ENCODE peak calls at places on chromosomes 13 and 19, in ten cellular contexts. B is WERI-Rb-1, R is choroid plexus epithelial cell, W is breast epithelium, F is HCT116, J is Caco-2, T is thoracic aorta, N is RWPE1, O is kidney epithelial cell, X is Peyer's patch. D is an unnamed sample.

GRCh38 chr13:49538404-49538803 is 42.7 kb downstream of the PHF11 start:
- DNase-seq in B (no peak), R (no peak), W (no peak), F (no peak), J (no peak), T (no peak), N (no peak), O (no peak), X (no peak), D (no peak)

GRCh38 chr13:75151081-75151643 is 330.8 kb downstream of the TBC1D4 start:
- DNase-seq in B (no peak), R (peak), W (no peak), F (no peak), J (no peak), T (no peak), N (no peak), O (peak), X (no peak), D (no peak)

GRCh38 chr13:80654638-80655249 is 313.8 kb upstream of the SPRY2 start:
- DNase-seq in B (no peak), R (no peak), W (no peak), F (no peak), J (no peak), T (no peak), N (no peak), O (no peak), X (no peak), D (no peak)

GRCh38 chr19:16088985-16089846 is 12.9 kb downstream of the TPM4 start:
- DNase-seq in B (no peak), R (no peak), W (no peak), F (no peak), J (no peak), T (no peak), N (no peak), O (no peak), X (no peak), D (no peak)

GRCh38 chr13:75633285-75633684 is 2.8 kb upstream of the LMO7 start:
- DNase-seq in B (no peak), R (peak), W (no peak), F (no peak), J (no peak), T (no peak), N (no peak), O (no peak), X (no peak), D (no peak)

GRCh38 chr13:26772531-26772930 is 11.9 kb upstream of the GPR12 start:
- DNase-seq in B (no peak), R (no peak), W (no peak), F (no peak), J (no peak), T (no peak), N (no peak), O (no peak), X (no peak), D (no peak)

GRCh38 chr13:24097667-24098066 is 62.9 kb upstream of the SPATA13 start:
- DNase-seq in B (no peak), R (no peak), W (no peak), F (no peak), J (no peak), T (no peak), N (no peak), O (no peak), X (no peak), D (no peak)

GRCh38 chr19:53055117-53055516 is 10.6 kb downstream of the ERVV-2 start:
- DNase-seq in B (no peak), R (peak), W (no peak), F (no peak), J (no peak), T (no peak), N (no peak), O (no peak), X (no peak), D (no peak)

GRCh38 chr13:39374741-39375189 is 228.2 kb downstream of the LHFPL6 start:
- DNase-seq in B (no peak), R (no peak), W (no peak), F (no peak), J (no peak), T (no peak), N (no peak), O (no peak), X (no peak), D (no peak)

DNA sequence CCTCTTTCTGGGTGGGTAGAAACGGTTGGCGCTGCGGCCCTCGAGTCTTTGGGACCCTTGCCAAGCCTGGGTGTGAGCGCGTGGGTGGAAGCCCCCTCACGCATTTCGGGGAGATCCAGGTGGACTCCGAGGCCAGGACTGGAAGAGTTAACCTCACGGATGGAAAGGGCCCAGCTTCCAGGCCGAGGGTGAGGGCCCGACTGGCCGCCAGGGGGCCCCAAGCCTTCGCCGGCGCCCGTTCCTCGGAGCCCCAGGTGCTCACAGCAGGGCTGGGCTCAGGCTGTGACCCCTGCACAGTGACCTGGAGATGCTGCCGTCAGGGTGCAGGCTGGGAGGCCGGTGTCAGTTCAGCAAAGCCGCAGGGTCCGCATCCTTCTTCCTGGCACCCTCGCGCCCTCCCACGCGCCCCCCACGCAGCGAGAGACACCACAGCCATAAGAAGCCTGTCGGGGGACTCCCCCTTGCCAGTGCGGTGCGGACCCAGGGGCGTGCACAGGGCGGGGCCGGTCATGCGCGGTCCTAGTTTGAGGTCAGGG is 34.2 kb upstream of the TMEM255B start:
- DNase-seq in B (peak), R (peak), W (peak), F (peak), J (peak), T (peak), N (peak), O (peak), X (peak), D (peak)
- TF ChIP-seq CTCF in B (peak), R (peak), W (peak), F (peak), J (peak), T (peak), N (peak), O (peak), X (peak), D (peak)

GRCh38 chr19:2945575-2946184 is 909 bp upstream of the ZNF77 start:
- DNase-seq in B (no peak), R (no peak), W (no peak), F (no peak), J (no peak), T (no peak), N (no peak), O (no peak), X (no peak), D (no peak)

GRCh38 chr19:2949939-2950285 is 5.1 kb upstream of the ZNF77 start:
- DNase-seq in B (peak), R (peak), W (no peak), F (no peak), J (peak), T (no peak), N (peak), O (no peak), X (no peak), D (no peak)

GRCh38 chr19:2942928-2943640 is 1.7 kb downstream of the ZNF77 start:
- DNase-seq in B (no peak), R (no peak), W (no peak), F (no peak), J (no peak), T (no peak), N (no peak), O (no peak), X (no peak), D (no peak)

GRCh38 chr19:2944403-2944774 is 382 bp downstream of the ZNF77 start:
- DNase-seq in B (no peak), R (no peak), W (no peak), F (no peak), J (no peak), T (no peak), N (no peak), O (no peak), X (no peak), D (no peak)

DNA sequence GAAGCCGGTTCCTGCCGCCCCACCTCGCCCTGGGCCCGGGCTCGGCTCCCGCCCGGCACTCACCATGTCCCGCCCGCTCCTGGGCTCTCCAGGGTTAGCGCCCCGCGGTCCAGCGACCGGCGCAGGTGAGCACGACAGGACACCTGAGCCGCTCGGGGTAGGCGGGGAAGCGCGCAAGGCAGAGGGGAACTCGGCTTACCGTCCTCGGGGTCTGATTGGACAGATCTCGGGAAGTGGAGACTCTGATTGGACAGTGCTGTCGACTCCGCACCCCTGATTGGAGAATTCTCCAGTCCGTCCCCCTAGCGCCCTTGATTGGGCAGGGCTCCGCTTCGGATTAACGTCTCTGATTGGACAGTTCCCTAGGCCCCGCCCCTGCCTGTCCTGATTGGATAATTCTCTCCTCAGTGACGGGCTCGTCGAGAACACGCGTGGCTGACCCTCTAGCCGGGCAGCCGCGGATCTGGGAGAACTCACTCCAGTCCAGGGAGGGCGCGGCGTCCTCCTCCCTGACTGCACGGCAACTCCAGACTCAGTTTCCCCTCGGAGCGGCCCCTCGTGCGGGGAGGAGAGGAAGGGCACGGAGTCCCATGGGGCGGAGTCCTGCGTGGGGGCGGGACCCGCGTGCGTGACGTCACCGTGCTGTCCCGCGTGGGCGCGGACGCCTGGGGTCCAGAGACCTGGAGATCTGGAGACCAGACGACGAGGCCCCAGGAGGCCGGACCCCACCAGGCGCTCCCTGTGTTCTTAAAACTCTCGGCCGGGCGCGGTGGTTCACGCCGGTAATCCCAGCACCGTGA is at the start of gene ZNF77:
- DNase-seq in B (peak), R (peak), W (peak), F (peak), J (peak), T (peak), N (peak), O (peak), X (peak), D (peak)
- TF ChIP-seq CTCF in B (no peak), R (no peak), W (peak), F (no peak), J (no peak), T (no peak), N (no peak), O (no peak), X (no peak), D (no peak)

DNA sequence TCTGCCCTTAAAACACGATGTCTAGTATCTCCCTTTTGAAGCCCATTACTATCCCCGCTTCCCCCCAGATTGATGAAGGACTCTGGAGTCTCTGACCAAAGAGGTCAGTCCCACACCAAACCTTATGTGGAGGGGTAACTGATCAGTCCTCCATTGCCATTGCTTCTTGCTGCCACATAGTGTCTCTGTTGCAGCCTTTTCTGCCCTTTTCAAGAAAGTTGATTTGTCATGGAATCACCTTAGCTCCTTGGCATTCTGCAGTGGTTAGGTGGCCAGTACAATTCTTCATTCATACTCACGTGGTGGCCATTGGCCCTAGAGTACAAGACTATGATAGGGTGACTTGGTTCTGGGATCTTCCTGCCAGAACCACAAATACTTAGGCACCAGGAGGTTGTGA is 8.4 kb upstream of the HTR2A start:
- DNase-seq in B (no peak), R (peak), W (no peak), F (no peak), J (no peak), T (no peak), N (no peak), O (peak), X (no peak), D (no peak)
- TF ChIP-seq CTCF in B (peak), R (peak), W (no peak), F (peak), J (peak), T (no peak), N (no peak), O (peak), X (no peak), D (no peak)

GRCh38 chr19:5271145-5271544 is 69.5 kb downstream of the PTPRS start:
- DNase-seq in B (no peak), R (peak), W (no peak), F (no peak), J (no peak), T (no peak), N (no peak), O (no peak), X (no peak), D (no peak)
- TF ChIP-seq CTCF in B (no peak), R (peak), W (no peak), F (peak), J (no peak), T (peak), N (no peak), O (no peak), X (no peak), D (no peak)

DNA sequence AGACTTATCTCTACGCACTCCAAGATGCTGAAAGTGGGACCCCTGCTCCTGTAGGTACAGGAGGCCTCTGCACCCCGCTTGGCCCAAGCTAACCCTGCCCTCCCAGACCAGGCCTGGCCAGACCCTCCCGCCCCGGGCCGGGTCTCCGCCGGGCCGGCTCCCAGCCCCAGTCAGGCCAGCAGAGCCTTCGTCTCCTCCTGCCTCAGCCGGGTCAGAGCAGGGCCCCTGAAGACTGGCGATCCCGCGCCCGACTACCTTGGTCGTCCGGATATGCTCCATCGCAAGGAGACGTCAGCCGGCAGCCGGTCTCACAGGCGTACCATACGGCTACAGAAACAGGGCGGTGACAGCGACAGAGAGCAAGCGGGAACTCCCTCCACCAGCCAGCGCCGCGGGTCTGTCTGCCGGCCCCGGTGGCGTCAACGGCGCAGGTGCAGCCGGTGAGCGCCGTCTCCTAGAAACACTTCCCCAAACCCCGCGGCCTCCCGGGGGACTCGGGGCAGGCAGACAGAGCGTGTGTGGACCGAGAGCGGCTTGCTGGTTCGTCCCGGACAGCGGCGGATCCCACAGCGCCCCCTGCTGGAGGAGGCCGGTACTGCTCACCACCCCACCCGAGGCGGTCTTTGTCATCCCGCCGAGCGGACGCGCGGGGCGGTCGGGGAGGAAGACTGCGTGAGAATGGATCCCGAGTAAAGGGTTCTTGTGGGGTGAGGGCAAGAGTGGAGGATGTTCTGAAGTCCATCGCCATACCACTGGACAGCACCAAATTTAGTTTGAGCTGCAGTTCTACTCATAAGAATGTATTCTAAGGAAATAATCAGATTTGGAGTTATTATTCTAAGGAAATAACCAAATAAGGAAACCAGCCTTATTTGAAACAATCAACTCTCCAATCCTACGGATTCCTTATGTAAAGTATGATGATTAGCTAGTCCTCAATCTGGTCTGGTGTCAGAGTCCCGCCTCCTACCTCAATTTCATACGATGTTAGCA is at the start of gene MTMR6:
- DNase-seq in B (peak), R (peak), W (peak), F (peak), J (peak), T (peak), N (peak), O (peak), X (peak), D (peak)
- TF ChIP-seq CTCF in B (peak), R (peak), W (peak), F (peak), J (peak), T (peak), N (peak), O (peak), X (peak), D (no peak)

DNA sequence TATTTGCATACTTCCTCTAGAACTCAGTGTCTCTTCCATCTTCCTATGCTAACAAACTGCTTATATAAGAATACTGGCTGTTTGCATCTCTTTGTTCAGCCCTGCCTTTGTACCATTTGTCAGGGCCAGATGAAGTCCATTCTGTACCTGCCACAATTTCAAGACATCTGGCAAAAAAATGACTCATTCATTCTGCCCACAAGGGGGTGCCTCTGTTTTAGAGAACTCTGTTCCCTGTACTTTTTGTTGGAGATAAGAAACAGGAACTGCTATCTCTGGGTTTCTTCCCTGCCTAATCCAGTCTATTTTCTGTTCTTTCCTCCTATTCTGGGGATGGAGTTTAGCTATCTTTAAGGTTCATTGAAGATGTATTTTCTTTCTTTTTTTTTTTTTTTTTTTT is 23.0 kb downstream of the ZNF568 start:
- DNase-seq in B (no peak), R (peak), W (no peak), F (no peak), J (no peak), T (no peak), N (no peak), O (no peak), X (no peak), D (no peak)
- TF ChIP-seq CTCF in B (peak), R (peak), W (no peak), F (no peak), J (no peak), T (no peak), N (no peak), O (no peak), X (no peak), D (no peak)

DNA sequence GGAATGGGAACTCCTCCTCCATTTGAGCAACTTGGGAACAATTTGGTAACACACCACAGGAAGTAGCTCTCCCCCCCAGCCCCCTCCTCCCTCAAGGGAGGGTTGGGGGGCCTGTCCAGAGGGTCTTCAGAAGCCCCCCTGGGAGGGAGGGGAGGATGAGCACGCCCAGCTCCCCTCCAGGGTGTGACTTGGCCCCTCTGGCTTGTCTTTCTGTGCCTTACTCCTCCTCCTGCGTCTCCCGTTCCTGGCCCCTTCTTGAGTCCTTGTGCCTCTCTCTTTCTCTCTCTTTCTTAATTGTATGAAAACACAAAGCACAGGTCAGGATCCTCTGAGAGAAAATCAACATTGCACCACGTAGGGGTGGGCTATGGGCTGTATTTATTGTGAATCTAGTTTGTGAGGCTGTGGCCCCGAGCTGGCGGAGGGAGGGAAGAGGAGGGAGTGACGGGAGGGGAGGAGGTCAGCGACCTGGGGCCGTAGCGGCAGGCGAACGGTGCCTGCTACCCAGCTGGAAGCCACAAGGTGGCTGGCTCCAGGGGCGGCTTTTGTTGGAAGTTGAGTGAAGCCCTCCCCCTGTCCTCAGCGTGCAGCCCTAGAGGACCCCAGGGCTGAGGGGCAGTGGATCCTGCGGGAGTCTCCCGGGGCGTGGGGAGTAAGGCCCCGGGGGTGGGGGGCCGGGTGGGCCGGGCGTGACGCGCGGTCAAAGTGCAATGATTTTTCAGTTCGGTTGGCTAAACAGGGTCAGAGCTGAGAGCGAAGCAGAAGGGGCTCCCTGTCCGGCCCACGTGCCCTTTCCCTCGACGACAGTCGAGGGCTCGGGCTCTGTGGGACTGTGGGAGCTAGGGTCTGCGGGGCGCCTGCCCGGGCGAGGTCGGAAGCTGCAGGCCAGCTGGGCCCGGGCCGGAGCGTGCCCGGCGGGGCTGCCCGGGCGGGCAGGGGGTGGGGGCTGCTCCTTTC is 6.4 kb downstream of the LYL1 start:
- DNase-seq in B (peak), R (no peak), W (no peak), F (no peak), J (peak), T (no peak), N (no peak), O (no peak), X (peak), D (no peak)
- TF ChIP-seq CTCF in B (peak), R (no peak), W (no peak), F (peak), J (peak), T (peak), N (no peak), O (peak), X (no peak), D (no peak)